ENCODE peak calls at places on chromosome 6, in six cellular contexts. R is stimulated activated CD4-positive, alpha-beta T cell treated with anti-CD3 and anti-CD28 coated beads, Interleukin-1b, Interleukin-23, amount 100 ng/mL, for 1 hour; D is HuH-7.5; M is left lung; L is stimulated activated naive B cell treated with anti-CD40 and anti-IgM and Interleukin-4, amounts not matched to agents 10 μg/mL and 1 μg/mL and 100 μg/mL, for 72 hours; S is HT-29. B is an unnamed sample.

GRCh38 chr6:166500246-166500645 is 86.2 kb downstream of the RAMACL start:
- DNase-seq in R (no peak), L (no peak), D (no peak), M (no peak), S (no peak), B (no peak)

GRCh38 chr6:137044366-137045220 is at the start of gene IL20RA:
- DNase-seq in R (no peak), S (peak), L (peak), M (peak), D (peak), B (no peak)

GRCh38 chr6:145453376-145453775 is 281.9 kb downstream of the EPM2A start:
- DNase-seq in R (no peak), M (no peak), S (no peak), L (no peak), D (no peak), B (no peak)

GRCh38 chr6:133623621-133624020 is 265.3 kb upstream of the TCF21 start:
- DNase-seq in R (no peak), S (no peak), D (no peak), L (no peak), M (no peak), B (no peak)

GRCh38 chr6:92495246-92495645 is 924.1 kb downstream of the EPHA7 start:
- DNase-seq in S (no peak), D (no peak), M (no peak), L (no peak), R (no peak), B (no peak)

GRCh38 chr6:87378947-87379346 is 28.8 kb upstream of the CFAP206 start:
- DNase-seq in D (no peak), L (peak), S (no peak), R (no peak), M (no peak), B (no peak)

GRCh38 chr6:20564777-20565176 is 30.5 kb downstream of the CDKAL1 start:
- DNase-seq in S (peak), R (no peak), M (no peak), L (no peak), D (no peak), B (no peak)

GRCh38 chr6:158485411-158485810 is 74.5 kb upstream of the TMEM181 start:
- DNase-seq in R (no peak), M (no peak), D (no peak), S (no peak), L (no peak), B (no peak)

GRCh38 chr6:22756365-22756764 is 187.0 kb downstream of the HDGFL1 start:
- DNase-seq in R (no peak), M (no peak), S (no peak), L (no peak), D (no peak), B (no peak)

GRCh38 chr6:88804701-88805100 is 158.7 kb downstream of the RNGTT start:
- DNase-seq in R (no peak), D (no peak), S (no peak), L (no peak), M (no peak), B (no peak)

GRCh38 chr6:1498491-1499113 is 109.2 kb downstream of the FOXF2 start:
- DNase-seq in M (no peak), D (no peak), R (no peak), S (peak), L (no peak), B (no peak)

GRCh38 chr6:167108278-167108677 is 14.6 kb upstream of the CCR6 start:
- DNase-seq in L (no peak), R (no peak), S (no peak), M (no peak), D (no peak), B (no peak)

GRCh38 chr6:118249680-118250079 is 298.4 kb upstream of the PLN start:
- DNase-seq in D (no peak), R (no peak), L (no peak), S (no peak), M (no peak), B (no peak)

GRCh38 chr6:106628658-106629102 is 618 bp downstream of the RTN4IP1 start:
- DNase-seq in D (no peak), L (no peak), S (peak), R (no peak), M (no peak), B (no peak)